ENCODE peak calls at places on chromosomes 6 and 20, in four cellular contexts. A, W, J and O are unnamed samples.

GRCh38 chr6:142763205-142763604 is 181.8 kb downstream of the HIVEP2 start:
- DNase-seq in A (no peak), W (no peak), J (no peak), O (no peak)

GRCh38 chr20:54668271-54669053 is 193.1 kb downstream of the DOK5 start:
- DNase-seq in A (no peak), W (peak; percentile 41), J (no peak), O (no peak)

GRCh38 chr6:7433211-7433610 is 43.6 kb downstream of the RIOK1 start:
- DNase-seq in A (no peak), W (no peak), J (no peak), O (no peak)

GRCh38 chr6:118890997-118891790 is 2.8 kb upstream of the ASF1A start:
- DNase-seq in A (no peak), W (no peak), J (no peak), O (no peak)

GRCh38 chr6:13238640-13239216 is 89.6 kb downstream of the TBC1D7 start:
- DNase-seq in A (no peak), W (no peak), J (no peak), O (no peak)

GRCh38 chr6:149271348-149272340 is 45.9 kb upstream of the TAB2 start:
- DNase-seq in A (peak; percentile 25), W (no peak), J (peak; percentile 10), O (no peak)

GRCh38 chr6:20976391-20976790 is 442.1 kb downstream of the CDKAL1 start:
- DNase-seq in A (no peak), W (no peak), J (no peak), O (no peak)

GRCh38 chr6:140485740-140486467 is 1111.5 kb upstream of the CITED2 start:
- DNase-seq in A (no peak), W (no peak), J (peak; percentile 89), O (peak; percentile 69)

GRCh38 chr20:59299961-59300340 is 460 bp upstream of the EDN3 start:
- DNase-seq in A (no peak), W (no peak), J (no peak), O (no peak)

GRCh38 chr20:61052796-61053442 is 199.1 kb upstream of the CDH4 start:
- DNase-seq in A (no peak), W (no peak), J (no peak), O (no peak)

GRCh38 chr6:54689620-54690019 is 157.0 kb upstream of the FAM83B start:
- DNase-seq in A (no peak), W (no peak), J (no peak), O (no peak)

GRCh38 chr6:71556141-71556540 is 267.5 kb downstream of the OGFRL1 start:
- DNase-seq in A (no peak), W (no peak), J (no peak), O (no peak)

GRCh38 chr6:25882066-25882496 is 8.0 kb upstream of the SLC17A3 start:
- DNase-seq in A (no peak), W (peak; percentile 77), J (no peak), O (no peak)

GRCh38 chr6:124027392-124027791 is 223.7 kb downstream of the NKAIN2 start:
- DNase-seq in A (no peak), W (no peak), J (no peak), O (no peak)

GRCh38 chr20:23298155-23298554 is 52.4 kb upstream of the NXT1 start:
- DNase-seq in A (no peak), W (no peak), J (no peak), O (no peak)

GRCh38 chr20:34516874-34517542 is 786 bp downstream of the DYNLRB1 start:
- DNase-seq in A (peak; percentile 19), W (no peak), J (no peak), O (no peak)

GRCh38 chr6:75204959-75205775 is 686 bp downstream of the COL12A1 start:
- DNase-seq in A (no peak), W (peak; percentile 53), J (peak; percentile 84), O (peak; percentile 47)

GRCh38 chr6:157317129-157317814 is 6.0 kb downstream of the TMEM242 start:
- DNase-seq in A (no peak), W (no peak), J (peak; percentile 95), O (peak; percentile 47)

GRCh38 chr6:76810286-76810685 is 653.0 kb downstream of the HTR1B start:
- DNase-seq in A (no peak), W (peak; percentile 32), J (no peak), O (no peak)

GRCh38 chr6:144150673-144151009 is 324 bp downstream of the STX11 start:
- DNase-seq in A (no peak), W (no peak), J (peak; percentile 28), O (no peak)

GRCh38 chr6:11983306-11983705 is 28.8 kb upstream of the HIVEP1 start:
- DNase-seq in A (no peak), W (no peak), J (no peak), O (no peak)

GRCh38 chr6:11514672-11515071 is 22.9 kb upstream of the TMEM170B start:
- DNase-seq in A (no peak), W (no peak), J (no peak), O (no peak)

GRCh38 chr6:137358273-137358672 is 135.9 kb downstream of the OLIG3 start:
- DNase-seq in A (no peak), W (no peak), J (no peak), O (no peak)

GRCh38 chr20:8194721-8195120 is 62.7 kb downstream of the PLCB1 start:
- DNase-seq in A (no peak), W (no peak), J (no peak), O (no peak)

GRCh38 chr6:7137335-7138106 is 29.8 kb downstream of the RREB1 start:
- DNase-seq in A (no peak), W (no peak), J (peak; percentile 68), O (no peak)

GRCh38 chr6:169139179-169139971 is 114.3 kb downstream of the THBS2 start:
- DNase-seq in A (no peak), W (no peak), J (no peak), O (no peak)

DNA sequence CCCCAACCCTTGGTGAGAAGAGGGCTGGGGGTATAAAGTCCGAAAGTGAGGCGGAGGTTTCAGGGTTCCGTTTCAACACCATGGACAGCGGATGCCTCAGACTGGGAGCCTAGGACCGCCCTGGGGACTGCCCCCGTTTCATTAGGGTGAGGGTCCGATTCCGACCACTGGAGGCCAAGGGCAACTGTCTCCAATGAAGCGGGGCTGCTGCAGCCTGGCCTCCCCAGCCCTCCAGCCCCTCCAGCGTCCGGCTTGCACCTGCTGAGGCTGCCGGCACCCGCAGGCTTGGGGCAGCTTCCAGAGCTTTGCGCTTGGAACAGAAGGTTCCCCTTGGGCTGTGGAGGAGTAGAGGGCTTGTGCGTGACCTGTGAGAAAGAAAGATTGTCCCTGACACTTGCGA is 39.9 kb downstream of the YTHDF1 start:
- DNase-seq in A (no peak), W (peak; percentile 45), J (no peak), O (no peak)
- H3K27me3 ChIP-seq in A (peaks cover 25% of the 10 kb centered on the region), W (peaks cover 54% of the 10 kb centered on the region), J (peaks cover 94% of the 10 kb centered on the region), O (peaks cover 73% of the 10 kb centered on the region)

DNA sequence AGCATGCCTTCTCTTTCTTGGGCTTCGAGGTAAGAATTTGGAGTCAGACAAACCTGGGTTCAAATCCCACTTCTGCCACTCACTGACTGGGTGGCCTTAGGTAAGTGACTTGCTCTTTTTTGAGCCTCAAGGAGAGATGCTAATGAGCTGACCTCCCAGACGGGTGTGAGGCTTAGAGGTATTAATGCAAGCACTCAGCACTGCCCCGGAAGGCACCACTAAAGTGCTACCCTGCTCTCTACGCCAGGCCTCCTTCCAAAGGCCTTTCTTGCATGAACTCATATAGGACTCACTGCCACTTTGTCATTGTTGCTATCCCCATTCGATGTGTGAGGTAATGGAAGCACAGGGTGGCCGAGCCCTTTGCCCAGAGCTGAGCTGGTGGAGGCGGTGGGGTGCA is 55.0 kb upstream of the MLN start:
- DNase-seq in A (no peak), W (no peak), J (no peak), O (no peak)
- H3K27me3 ChIP-seq in A (no peaks in the 10 kb centered on the region), W (no peaks in the 10 kb centered on the region), J (peaks cover 5% of the 10 kb centered on the region), O (peaks cover 46% of the 10 kb centered on the region)

GRCh38 chr6:93238632-93239031 is 180.7 kb downstream of the EPHA7 start:
- DNase-seq in A (no peak), W (no peak), J (no peak), O (no peak)
- H3K27me3 ChIP-seq in A (no peaks in the 10 kb centered on the region), W (no peaks in the 10 kb centered on the region), J (no peaks in the 10 kb centered on the region), O (no peaks in the 10 kb centered on the region)

GRCh38 chr6:89042664-89043063 is 37.9 kb upstream of the PNRC1 start:
- DNase-seq in A (no peak), W (no peak), J (no peak), O (no peak)
- H3K27me3 ChIP-seq in A (no peaks in the 10 kb centered on the region), W (no peaks in the 10 kb centered on the region), J (no peaks in the 10 kb centered on the region), O (no peaks in the 10 kb centered on the region)

DNA sequence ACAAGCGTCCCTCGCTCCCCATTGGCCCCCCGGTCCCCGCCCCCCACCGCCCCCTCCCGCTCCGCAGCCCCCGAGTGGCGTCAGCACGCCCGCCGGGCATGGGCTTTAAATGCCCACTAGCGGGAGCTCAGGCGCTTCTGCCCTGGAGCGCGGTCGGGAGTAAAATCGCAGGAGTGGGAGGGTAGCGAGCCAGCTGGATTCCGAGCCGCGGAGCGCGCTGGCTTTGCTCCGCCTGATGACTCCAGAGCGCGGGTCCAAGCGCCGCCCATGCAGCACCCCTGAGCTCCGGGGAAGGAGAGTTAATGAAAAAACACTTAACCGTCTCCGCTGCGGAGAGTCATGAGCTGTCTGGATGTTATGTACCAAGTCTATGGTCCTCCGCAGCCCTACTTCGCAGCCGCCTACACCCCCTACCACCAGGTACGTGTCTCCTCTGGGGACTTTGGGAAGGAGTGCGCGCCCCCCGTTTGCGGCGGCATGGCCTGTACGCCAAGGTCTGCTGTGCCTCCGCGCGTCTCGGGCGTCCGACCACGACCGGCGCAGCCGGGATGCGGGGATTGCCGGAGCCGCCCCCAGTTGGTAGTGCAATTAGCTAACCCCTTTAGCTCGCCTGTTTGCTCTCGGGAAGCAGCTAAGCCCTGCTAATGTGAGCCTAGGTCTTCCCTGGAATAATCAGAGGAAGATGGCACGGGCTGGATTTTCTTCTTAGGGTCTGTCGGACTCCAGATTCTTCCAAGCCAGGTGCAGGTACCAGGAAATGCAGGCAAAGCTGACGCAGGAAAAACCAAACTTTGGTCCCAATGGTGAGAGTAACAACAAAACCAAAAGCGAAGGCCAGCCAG is at the start of gene VGLL2:
- DNase-seq in A (no peak), W (peak; percentile 74), J (no peak), O (no peak)
- H3K27me3 ChIP-seq in A (peaks cover 32% of the 10 kb centered on the region), W (peaks cover 59% of the 10 kb centered on the region), J (peaks cover 81% of the 10 kb centered on the region), O (peaks cover 78% of the 10 kb centered on the region)

GRCh38 chr6:100445512-100445911 is 19.2 kb downstream of the SIM1 start:
- DNase-seq in A (no peak), W (no peak), J (no peak), O (no peak)
- H3K27me3 ChIP-seq in A (peaks cover 25% of the 10 kb centered on the region), W (no peaks in the 10 kb centered on the region), J (peaks cover 58% of the 10 kb centered on the region), O (peaks cover 73% of the 10 kb centered on the region)

GRCh38 chr6:51466427-51466826 is 621.0 kb downstream of the PKHD1 start:
- DNase-seq in A (no peak), W (no peak), J (no peak), O (no peak)
- H3K27me3 ChIP-seq in A (no peaks in the 10 kb centered on the region), W (no peaks in the 10 kb centered on the region), J (no peaks in the 10 kb centered on the region), O (no peaks in the 10 kb centered on the region)